ENCODE peak calls at places on chromosome 19, in seven cellular contexts. X is amygdala; Y is fibroblast of mammary gland; V is activated CD8-positive, alpha-beta memory T cell treated with anti-CD3 and anti-CD28 coated beads, Interleukin-2, amount 50 U/mL, for 4 hours; L is activated gamma-delta T cell treated with Interleukin-2 at 50 U/mL for 16 hours; W is T-helper 1 cell; C is tibial nerve. N is an unnamed sample.

GRCh38 chr19:35642312-35642711 is 767 bp downstream of the ETV2 start:
- DNase-seq in W (no peak), X (no peak), C (no peak), V (no peak), Y (no peak), L (no peak), N (no peak)

GRCh38 chr19:51727349-51727880 is 3.6 kb upstream of the HAS1 start:
- DNase-seq in W (no peak), Y (peak; percentile 87), C (no peak), L (no peak), X (no peak), V (no peak), N (no peak)

GRCh38 chr19:45881909-45882528 is 3.9 kb downstream of the IRF2BP1 start:
- DNase-seq in C (no peak), Y (no peak), V (no peak), X (no peak), W (no peak), L (no peak), N (peak; percentile 24)

GRCh38 chr19:29699861-29700260 is 15.2 kb downstream of the C19orf12 start:
- DNase-seq in W (no peak), V (no peak), Y (no peak), L (no peak), X (no peak), C (no peak), N (no peak)

GRCh38 chr19:48311384-48311783 is 14.0 kb upstream of the EMP3 start:
- DNase-seq in C (no peak), V (no peak), Y (no peak), L (no peak), W (no peak), X (no peak), N (no peak)

GRCh38 chr19:571127-571974 is 1.0 kb upstream of the BSG start:
- DNase-seq in X (no peak), W (no peak), L (peak; percentile 45), V (peak; percentile 40), Y (peak; percentile 16), C (no peak), N (peak; percentile 59)

GRCh38 chr19:40284501-40285352 is at the start of gene AKT2:
- DNase-seq in X (no peak), L (peak; percentile 73), Y (peak; percentile 48), V (peak; percentile 82), W (no peak), C (peak; percentile 18), N (peak; percentile 79)

GRCh38 chr19:53908106-53908932 is 759 bp upstream of the CACNG7 start:
- DNase-seq in Y (peak; percentile 46), V (peak; percentile 30), X (peak; percentile 92), C (no peak), W (peak; percentile 18), L (no peak), N (no peak)

GRCh38 chr19:49809155-49809986 is 3.7 kb downstream of the FUZ start:
- DNase-seq in Y (no peak), W (peak; percentile 23), V (peak; percentile 50), C (peak; percentile 47), X (peak; percentile 56), L (peak; percentile 37), N (no peak)

GRCh38 chr19:1446713-1447564 is 3.0 kb upstream of the APC2 start:
- DNase-seq in L (peak; percentile 25), C (no peak), X (no peak), Y (no peak), V (no peak), W (no peak), N (peak; percentile 14)

GRCh38 chr19:7850975-7851622 is 21.1 kb downstream of the EVI5L start:
- DNase-seq in Y (no peak), W (no peak), V (no peak), X (no peak), L (no peak), C (no peak), N (no peak)

GRCh38 chr19:50820086-50820485 is 3.5 kb downstream of the KLK1 start:
- DNase-seq in L (no peak), W (no peak), X (no peak), Y (no peak), V (no peak), C (no peak), N (no peak)

GRCh38 chr19:49475995-49476880 is 2.2 kb downstream of the FLT3LG start:
- DNase-seq in Y (no peak), X (peak; percentile 23), W (no peak), L (peak; percentile 60), V (peak; percentile 63), C (no peak), N (peak; percentile 78)

GRCh38 chr19:22617614-22618325 is 16.4 kb upstream of the ZNF492 start:
- DNase-seq in X (no peak), W (no peak), L (no peak), Y (no peak), V (no peak), C (no peak), N (no peak)

GRCh38 chr19:37872383-37872782 is 34.0 kb downstream of the WDR87 start:
- DNase-seq in Y (peak; percentile 9), C (no peak), V (no peak), W (no peak), L (no peak), X (no peak), N (no peak)

GRCh38 chr19:47848871-47849473 is 10.1 kb upstream of the TPRX2 start:
- DNase-seq in C (no peak), V (no peak), W (no peak), L (peak; percentile 17), Y (peak; percentile 18), X (no peak), N (no peak)

GRCh38 chr19:48501961-48502719 is 9.5 kb downstream of the LMTK3 start:
- DNase-seq in L (peak; percentile 55), W (peak; percentile 60), C (no peak), V (peak; percentile 68), X (no peak), Y (peak; percentile 20), N (peak; percentile 100)

GRCh38 chr19:46416077-46416709 is 2.8 kb upstream of the CCDC8 start:
- DNase-seq in C (peak; percentile 35), W (no peak), L (no peak), X (peak; percentile 83), Y (peak; percentile 81), V (peak; percentile 45), N (peak; percentile 83)

GRCh38 chr19:24101459-24102122 is 14.6 kb downstream of the ZNF254 start:
- DNase-seq in Y (peak; percentile 4), L (no peak), W (no peak), X (no peak), V (no peak), C (no peak), N (no peak)

GRCh38 chr19:14409157-14410053 is 9.7 kb downstream of the DDX39A start:
- DNase-seq in Y (no peak), V (no peak), X (no peak), L (peak; percentile 20), C (no peak), W (no peak), N (no peak)

GRCh38 chr19:1467512-1468273 is 11.3 kb downstream of the C19orf25 start:
- DNase-seq in L (no peak), V (no peak), X (no peak), Y (no peak), C (no peak), W (no peak), N (no peak)

GRCh38 chr19:23802290-23802689 is 43.6 kb upstream of the ZNF681 start:
- DNase-seq in W (no peak), C (no peak), Y (no peak), V (no peak), X (no peak), L (no peak), N (no peak)

GRCh38 chr19:1922803-1923202 is 17.6 kb downstream of the ADAT3 start:
- DNase-seq in V (no peak), L (no peak), X (no peak), C (no peak), W (no peak), Y (no peak), N (no peak)

GRCh38 chr19:1251503-1252220 is 3.3 kb downstream of the MIDN start:
- DNase-seq in W (no peak), X (peak; percentile 73), L (peak; percentile 61), Y (no peak), V (peak; percentile 66), C (no peak), N (peak; percentile 49)